ENCODE peak calls at places on chromosome 3, in seven cellular contexts. L is GM12878, B is HCT116, E is HepG2, W is K562, F is SK-N-SH, V is H1. X is an unnamed sample.

GRCh38 chr3:40035177-40035576 is 225.8 kb downstream of the MYRIP start:
- DNase-seq in W (no peak), E (no peak), V (no peak), B (no peak), F (no peak), L (no peak), X (no peak)

GRCh38 chr3:133488785-133489367 is 84.6 kb upstream of the CDV3 start:
- DNase-seq in F (no peak), V (no peak), E (peak), L (no peak), B (no peak), W (no peak), X (no peak)

GRCh38 chr3:129506272-129506742 is 22.1 kb upstream of the RHO start:
- DNase-seq in F (peak), W (no peak), E (no peak), V (no peak), L (no peak), B (no peak), X (peak)

GRCh38 chr3:39284457-39284881 is 4.6 kb upstream of the CX3CR1 start:
- DNase-seq in W (no peak), B (no peak), V (no peak), F (no peak), E (no peak), L (no peak), X (no peak)

GRCh38 chr3:153706706-153707105 is 414.5 kb upstream of the ARHGEF26 start:
- DNase-seq in B (no peak), L (no peak), F (no peak), E (no peak), W (no peak), V (no peak), X (no peak)

GRCh38 chr3:101813817-101814440 is 34.9 kb downstream of the NXPE3 start:
- DNase-seq in E (peak), W (no peak), B (peak), V (no peak), L (no peak), F (peak), X (peak)

GRCh38 chr3:10196389-10197052 is 31.8 kb downstream of the IRAK2 start:
- DNase-seq in B (no peak), F (no peak), E (no peak), V (no peak), L (peak), W (no peak), X (no peak)

GRCh38 chr3:136954246-136954645 is 3.5 kb upstream of the IL20RB start:
- DNase-seq in W (no peak), B (no peak), V (no peak), L (no peak), E (no peak), F (no peak), X (no peak)

GRCh38 chr3:98968347-98968746 is 66.9 kb upstream of the DCBLD2 start:
- DNase-seq in L (no peak), B (no peak), W (no peak), F (no peak), V (no peak), E (no peak), X (no peak)

GRCh38 chr3:52226229-52226817 is 878 bp upstream of the TLR9 start:
- DNase-seq in W (no peak), F (no peak), B (no peak), V (no peak), L (no peak), E (no peak), X (no peak)

GRCh38 chr3:183800221-183800863 is 25.0 kb downstream of the MAP6D1 start:
- DNase-seq in F (no peak), E (no peak), B (no peak), W (no peak), L (no peak), V (no peak), X (no peak)

GRCh38 chr3:85342915-85343314 is 384.1 kb downstream of the CADM2 start:
- DNase-seq in F (peak), V (no peak), L (no peak), E (peak), W (no peak), B (no peak), X (peak)

GRCh38 chr3:158091526-158091925 is 14.7 kb downstream of the SHOX2 start:
- DNase-seq in W (no peak), V (no peak), L (no peak), B (no peak), E (peak), F (no peak), X (peak)

GRCh38 chr3:105429034-105429762 is 62.5 kb downstream of the ALCAM start:
- DNase-seq in B (no peak), W (no peak), V (no peak), F (no peak), E (peak), L (no peak), X (no peak)

GRCh38 chr3:132721479-132722164 is 587 bp downstream of the NPHP3 start:
- DNase-seq in B (no peak), L (no peak), F (no peak), E (peak), V (no peak), W (no peak), X (peak)

GRCh38 chr3:16207031-16207430 is 32.6 kb downstream of the GALNT15 start:
- DNase-seq in E (no peak), V (no peak), L (no peak), F (no peak), B (no peak), W (no peak), X (no peak)

GRCh38 chr3:16203031-16203430 is 28.6 kb downstream of the GALNT15 start:
- DNase-seq in V (no peak), B (no peak), L (no peak), W (no peak), E (no peak), F (no peak), X (no peak)

GRCh38 chr3:16203671-16204629 is 29.5 kb downstream of the GALNT15 start:
- DNase-seq in B (no peak), L (no peak), F (no peak), E (no peak), W (no peak), V (no peak), X (peak)

GRCh38 chr3:16204751-16205150 is 30.3 kb downstream of the GALNT15 start:
- DNase-seq in V (no peak), L (no peak), F (no peak), B (no peak), W (no peak), E (no peak), X (no peak)

GRCh38 chr3:16205156-16205870 is 30.8 kb downstream of the GALNT15 start:
- DNase-seq in B (no peak), L (no peak), V (no peak), E (no peak), F (no peak), W (no peak), X (peak)
- TF ChIP-seq JUND in B (no peak), L (no peak), V (no peak), E (no peak), F (no peak), W (no peak), X (no peak)

DNA sequence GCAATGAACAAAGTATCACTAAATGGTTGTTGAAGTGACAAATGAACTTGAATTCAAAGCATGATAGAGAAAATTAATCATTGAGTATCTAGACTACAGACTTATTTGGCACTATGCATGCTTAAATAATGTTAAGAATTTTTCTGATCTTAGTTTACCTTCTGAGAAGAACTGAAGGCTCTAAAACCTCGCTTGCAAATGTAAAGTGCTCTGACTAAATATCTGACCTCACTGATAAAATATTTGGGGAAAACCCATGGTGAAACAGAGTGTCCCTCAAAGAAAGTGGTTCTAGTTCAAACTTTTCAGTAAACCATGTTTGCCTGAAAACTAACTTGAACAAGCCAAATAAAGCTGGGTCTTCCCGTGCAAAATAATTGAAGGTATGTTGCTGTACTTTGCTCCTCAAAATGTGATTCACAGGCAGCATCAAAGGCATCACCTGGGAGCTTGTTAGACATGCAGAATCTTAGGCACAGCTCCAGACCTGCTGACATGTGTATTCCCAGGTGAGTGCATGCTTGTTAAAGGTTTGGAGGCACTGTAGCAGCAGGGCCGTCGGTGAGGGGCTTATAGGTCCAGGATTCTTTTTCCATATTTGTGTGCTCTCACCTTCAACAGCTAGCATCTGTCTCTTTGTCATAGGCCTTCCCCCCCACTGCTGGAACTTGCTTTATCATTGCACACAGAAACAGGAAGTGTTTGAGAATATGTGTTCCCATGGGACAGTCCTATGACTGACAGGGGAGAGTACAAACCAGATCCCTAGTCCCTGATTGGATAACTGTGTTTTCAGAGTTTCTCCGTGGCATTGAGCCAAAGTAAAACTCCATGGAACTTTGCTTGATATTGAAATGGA is 524.1 kb upstream of the LMCD1 start:
- DNase-seq in E (no peak), B (no peak), L (no peak), V (no peak), W (no peak), F (peak), X (no peak)
- TF ChIP-seq JUND in E (no peak), B (no peak), L (no peak), V (no peak), W (no peak), F (no peak), X (no peak)

DNA sequence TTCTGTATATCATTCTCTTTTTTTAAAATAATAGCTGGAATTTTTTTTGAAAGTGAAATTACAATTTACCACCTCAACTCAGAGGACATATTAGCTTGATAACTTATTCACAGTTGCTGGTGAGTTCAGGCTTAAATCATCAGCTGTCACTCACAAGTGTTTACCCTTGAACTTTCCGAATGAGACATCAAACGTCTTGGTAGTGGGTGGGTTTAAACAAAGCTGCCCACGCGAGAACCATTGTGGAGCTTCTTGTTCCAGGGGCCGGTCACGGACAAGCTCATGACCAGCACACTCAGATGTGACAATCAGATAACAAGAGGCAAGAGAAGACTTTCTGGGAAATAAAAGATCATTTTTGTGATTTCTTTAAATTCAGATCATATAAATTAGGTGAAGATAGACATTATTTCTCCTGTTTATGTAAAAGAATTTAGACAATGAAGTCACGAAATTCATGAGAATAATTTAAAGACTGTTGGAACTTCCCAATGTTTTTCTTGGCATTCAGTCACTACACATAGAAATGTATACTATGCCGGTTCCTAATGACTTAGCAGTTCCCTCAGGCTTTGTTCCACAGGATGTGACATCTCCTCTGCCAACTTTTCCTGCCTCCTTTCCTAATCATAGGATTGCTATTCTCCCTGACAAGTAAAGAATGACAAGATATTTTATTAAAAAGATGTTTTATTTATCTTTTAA is 29.3 kb downstream of the BTD start:
- DNase-seq in W (no peak), V (no peak), E (no peak), B (no peak), L (no peak), F (peak), X (peak)
- TF ChIP-seq JUND in W (peak), V (no peak), E (no peak), B (no peak), L (no peak), F (peak), X (no peak)

DNA sequence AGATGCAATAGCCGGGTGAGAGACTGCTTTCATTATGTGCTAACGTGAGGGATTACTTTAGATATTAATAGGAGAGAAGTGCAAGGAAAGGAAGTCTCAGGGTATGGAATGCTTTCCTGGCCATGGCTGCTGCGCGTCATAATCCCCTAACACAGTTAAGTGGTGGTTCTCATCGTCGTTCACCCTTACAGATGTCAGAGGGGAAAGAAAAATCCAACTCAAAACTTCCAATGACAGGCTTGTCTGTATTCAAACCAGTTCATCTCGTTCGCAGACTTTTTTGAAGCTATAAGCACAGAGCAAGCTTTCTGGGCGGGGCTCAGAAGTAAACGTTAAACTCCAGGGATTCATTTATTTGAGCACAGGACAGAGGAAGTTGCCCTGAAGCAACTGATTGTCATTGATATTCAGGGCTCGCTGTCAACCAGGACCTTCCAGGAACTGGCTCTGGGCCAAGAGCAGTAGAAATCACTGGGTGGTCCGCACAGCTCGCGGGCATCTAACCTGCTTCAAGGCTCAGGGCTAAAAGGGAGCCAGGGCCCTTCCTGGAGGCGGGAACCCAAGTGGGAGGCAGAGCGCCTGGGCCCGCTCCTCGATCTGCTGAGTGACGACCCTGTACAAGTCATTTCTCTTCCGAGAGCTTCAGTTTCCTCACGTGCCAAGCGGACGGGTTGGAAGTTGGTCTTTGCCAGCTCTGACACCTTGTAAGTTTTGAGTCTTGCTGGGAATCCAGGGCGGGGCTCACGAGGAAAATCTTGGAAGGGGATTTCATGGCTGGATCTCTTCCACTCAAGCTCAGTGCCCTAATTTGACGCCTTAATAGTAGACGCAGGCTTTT is 1.1 kb upstream of the LPP start:
- DNase-seq in V (peak), F (peak), W (no peak), B (no peak), L (no peak), E (no peak), X (peak)
- TF ChIP-seq JUND in V (no peak), F (no peak), W (no peak), B (no peak), L (no peak), E (no peak), X (no peak)

DNA sequence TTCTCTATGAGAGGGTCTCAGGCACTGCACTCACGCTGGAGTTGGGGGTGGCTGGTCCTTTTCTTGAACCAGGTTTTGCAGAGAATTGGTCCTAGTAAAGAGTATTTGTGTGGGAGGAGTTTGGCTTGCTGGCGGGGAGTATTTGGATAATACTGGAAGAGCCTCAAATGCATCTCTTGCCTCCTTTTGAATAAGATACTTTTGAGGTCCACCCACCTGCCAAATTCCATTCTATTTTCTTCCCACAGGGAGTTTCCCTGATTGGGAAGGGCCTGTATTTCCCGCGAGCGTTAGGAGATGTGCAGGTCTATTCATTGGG is 452 bp upstream of the RASA2 start:
- DNase-seq in L (no peak), E (peak), F (no peak), W (no peak), V (no peak), B (no peak), X (no peak)
- TF ChIP-seq JUND in L (no peak), E (no peak), F (no peak), W (no peak), V (no peak), B (no peak), X (no peak)

DNA sequence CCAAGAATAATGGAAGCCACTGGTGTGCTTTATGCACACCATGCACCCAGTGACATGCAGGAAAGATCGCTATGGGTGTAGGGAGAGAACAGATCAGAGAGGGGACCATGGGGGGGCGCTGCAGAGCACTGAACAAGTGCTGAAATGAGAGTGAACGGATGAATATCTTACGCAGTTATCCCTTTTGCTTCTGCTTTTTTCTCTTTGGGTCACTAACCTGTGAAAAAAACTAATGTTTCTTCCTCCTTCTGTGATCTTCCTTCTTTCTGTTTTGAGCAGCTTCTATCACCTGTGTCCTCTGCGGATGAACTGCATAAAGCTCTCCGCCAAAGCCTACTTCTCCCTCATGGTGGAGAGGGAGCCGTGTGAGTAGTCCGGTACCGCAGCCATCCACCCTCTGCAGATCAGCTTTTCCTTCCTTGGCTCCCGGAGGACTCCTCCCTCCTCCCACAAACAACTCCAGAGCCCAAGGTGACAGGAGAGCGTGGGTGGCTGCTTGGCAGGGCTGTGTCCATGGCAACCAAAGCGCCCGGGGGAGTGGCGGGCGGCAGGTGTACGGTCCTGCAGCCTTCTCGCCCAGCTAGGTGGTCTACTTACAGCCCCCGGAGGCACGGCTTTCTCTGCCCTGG is 106.2 kb downstream of the DGKG start:
- DNase-seq in L (no peak), B (no peak), W (peak), E (no peak), F (no peak), V (no peak), X (no peak)
- TF ChIP-seq JUND in L (no peak), B (no peak), W (no peak), E (no peak), F (no peak), V (no peak), X (no peak)

GRCh38 chr3:192409838-192410683 is 317.3 kb downstream of the FGF12 start:
- DNase-seq in E (no peak), W (no peak), V (no peak), B (no peak), L (no peak), F (no peak), X (no peak)

GRCh38 chr3:192410684-192410960 is 316.7 kb downstream of the FGF12 start:
- DNase-seq in V (no peak), W (no peak), F (no peak), L (no peak), B (no peak), E (no peak), X (no peak)

GRCh38 chr3:192408007-192408655 is 319.2 kb downstream of the FGF12 start:
- DNase-seq in V (no peak), L (no peak), B (no peak), E (no peak), F (no peak), W (no peak), X (no peak)

GRCh38 chr3:192409203-192409837 is 318.0 kb downstream of the FGF12 start:
- DNase-seq in E (no peak), B (no peak), L (no peak), W (no peak), V (no peak), F (peak), X (no peak)

DNA sequence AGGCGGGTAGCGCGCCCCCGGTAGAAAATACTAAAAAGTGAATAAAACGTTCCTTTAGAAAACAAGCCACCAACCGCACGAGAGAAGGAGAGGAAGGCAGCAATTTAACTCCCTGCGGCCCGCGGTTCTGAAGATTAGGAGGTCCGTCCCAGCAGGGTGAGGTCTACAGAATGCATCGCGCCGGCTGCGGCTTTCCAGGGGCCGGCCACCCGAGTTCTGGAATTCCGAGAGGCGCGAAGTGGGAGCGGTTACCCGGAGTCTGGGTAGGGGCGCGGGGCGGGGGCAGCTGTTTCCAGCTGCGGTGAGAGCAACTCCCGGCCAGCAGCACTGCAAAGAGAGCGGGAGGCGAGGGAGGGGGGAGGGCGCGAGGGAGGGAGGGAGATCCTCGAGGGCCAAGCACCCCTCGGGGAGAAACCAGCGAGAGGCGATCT is 318.6 kb downstream of the FGF12 start:
- DNase-seq in L (no peak), B (no peak), E (no peak), V (no peak), F (peak), W (no peak), X (no peak)
- TF ChIP-seq JUND in L (no peak), B (no peak), E (no peak), V (no peak), F (no peak), W (no peak), X (no peak)

DNA sequence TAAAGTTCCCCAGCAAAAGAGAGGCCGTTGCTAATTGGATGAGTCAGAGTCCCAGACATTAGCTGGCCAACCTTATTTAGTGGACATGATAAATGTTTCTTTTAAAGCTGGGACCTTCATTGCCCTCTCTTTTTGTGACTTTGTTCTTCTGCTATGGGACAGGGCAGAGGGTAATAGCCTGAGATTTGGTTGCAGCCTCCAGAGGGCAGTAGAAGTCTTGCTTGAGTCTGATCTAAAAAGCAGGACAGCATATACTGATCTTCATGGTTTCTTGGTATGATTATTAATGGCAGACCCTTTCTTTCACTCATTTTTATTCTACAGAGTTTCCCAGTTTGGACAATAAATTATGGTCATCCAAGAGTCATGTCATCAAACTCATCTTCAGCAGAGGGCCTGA is 25.1 kb upstream of the ZKSCAN7 start:
- DNase-seq in L (no peak), B (peak), E (no peak), W (no peak), F (no peak), V (no peak), X (peak)
- TF ChIP-seq JUND in L (no peak), B (no peak), E (no peak), W (no peak), F (no peak), V (no peak), X (no peak)